ENCODE peak calls at places on chromosomes 6 and 20, in four cellular contexts. One of them, this sample, is unnamed.

GRCh38 chr20:63082308-63082938 is 75.7 kb upstream of the BHLHE23 start:
- DNase-seq in GM12878: no peak
- DNase-seq in HCT116: no peak
- DNase-seq in K562: peak
- DNase-seq in this sample: peak

GRCh38 chr6:162230147-162230752 is 497.3 kb downstream of the PRKN start:
- DNase-seq in GM12878: no peak
- DNase-seq in HCT116: no peak
- DNase-seq in K562: no peak
- DNase-seq in this sample: no peak

GRCh38 chr20:57558614-57559285 is 2.2 kb upstream of the PCK1 start:
- DNase-seq in GM12878: no peak
- DNase-seq in K562: no peak
- DNase-seq in HCT116: no peak
- DNase-seq in this sample: no peak

GRCh38 chr6:26312501-26313390 is 52.3 kb upstream of the BTN3A2 start:
- DNase-seq in K562: peak
- DNase-seq in GM12878: no peak
- DNase-seq in HCT116: peak
- DNase-seq in this sample: no peak

GRCh38 chr20:37868998-37869861 is 33.7 kb upstream of the VSTM2L start:
- DNase-seq in K562: no peak
- DNase-seq in HCT116: no peak
- DNase-seq in GM12878: no peak
- DNase-seq in this sample: peak

GRCh38 chr6:154241570-154241969 is 115.0 kb downstream of the IPCEF1 start:
- DNase-seq in K562: no peak
- DNase-seq in GM12878: no peak
- DNase-seq in HCT116: no peak
- DNase-seq in this sample: no peak

GRCh38 chr6:158847786-158848185 is 28.6 kb upstream of the EZR start:
- DNase-seq in GM12878: no peak
- DNase-seq in HCT116: no peak
- DNase-seq in K562: no peak
- DNase-seq in this sample: no peak

GRCh38 chr6:10659697-10660348 is 34.6 kb downstream of the C6orf52 start:
- DNase-seq in HCT116: no peak
- DNase-seq in GM12878: no peak
- DNase-seq in K562: no peak
- DNase-seq in this sample: peak

GRCh38 chr20:47600967-47601547 is 99.4 kb downstream of the NCOA3 start:
- DNase-seq in GM12878: no peak
- DNase-seq in HCT116: no peak
- DNase-seq in K562: no peak
- DNase-seq in this sample: no peak

GRCh38 chr6:33197431-33198048 is 2.9 kb downstream of the RXRB start:
- DNase-seq in K562: peak
- DNase-seq in HCT116: peak
- DNase-seq in GM12878: no peak
- DNase-seq in this sample: peak

GRCh38 chr20:47061549-47061948 is 166.9 kb downstream of the EYA2 start:
- DNase-seq in HCT116: no peak
- DNase-seq in GM12878: no peak
- DNase-seq in K562: no peak
- DNase-seq in this sample: no peak

GRCh38 chr6:401239-401993 is 9.9 kb downstream of the IRF4 start:
- DNase-seq in GM12878: no peak
- DNase-seq in K562: no peak
- DNase-seq in HCT116: no peak
- DNase-seq in this sample: no peak

GRCh38 chr6:144718431-144718830 is 433.3 kb downstream of the UTRN start:
- DNase-seq in K562: no peak
- DNase-seq in GM12878: no peak
- DNase-seq in HCT116: no peak
- DNase-seq in this sample: no peak

GRCh38 chr20:36461600-36462439 is 79.5 kb upstream of the MYL9 start:
- DNase-seq in GM12878: no peak
- DNase-seq in HCT116: no peak
- DNase-seq in K562: peak
- DNase-seq in this sample: no peak
- TF ChIP-seq CEBPB in GM12878: no peak
- TF ChIP-seq CEBPB in HCT116: no peak
- TF ChIP-seq CEBPB in K562: no peak
- TF ChIP-seq CEBPB in this sample: no peak

GRCh38 chr20:53894707-53895384 is 175.5 kb downstream of the BCAS1 start:
- DNase-seq in GM12878: no peak
- DNase-seq in K562: no peak
- DNase-seq in HCT116: no peak
- DNase-seq in this sample: no peak

GRCh38 chr20:53897884-53898557 is 172.4 kb downstream of the BCAS1 start:
- DNase-seq in GM12878: no peak
- DNase-seq in HCT116: no peak
- DNase-seq in K562: no peak
- DNase-seq in this sample: no peak

GRCh38 chr20:53895385-53895755 is 175.0 kb downstream of the BCAS1 start:
- DNase-seq in GM12878: no peak
- DNase-seq in K562: no peak
- DNase-seq in HCT116: no peak
- DNase-seq in this sample: no peak

GRCh38 chr20:53896647-53897046 is 173.7 kb downstream of the BCAS1 start:
- DNase-seq in K562: no peak
- DNase-seq in HCT116: no peak
- DNase-seq in GM12878: no peak
- DNase-seq in this sample: no peak

GRCh38 chr20:53896041-53896440 is 174.4 kb downstream of the BCAS1 start:
- DNase-seq in K562: no peak
- DNase-seq in HCT116: no peak
- DNase-seq in GM12878: no peak
- DNase-seq in this sample: no peak
- TF ChIP-seq EGR1 in K562: no peak
- TF ChIP-seq EGR1 in HCT116: no peak
- TF ChIP-seq EGR1 in GM12878: no peak
- TF ChIP-seq EGR1 in this sample: no peak

GRCh38 chr6:117200067-117200466 is 65.3 kb upstream of the VGLL2 start:
- DNase-seq in HCT116: no peak
- DNase-seq in GM12878: no peak
- DNase-seq in K562: no peak
- DNase-seq in this sample: no peak
- TF ChIP-seq CEBPB in HCT116: no peak
- TF ChIP-seq CEBPB in GM12878: no peak
- TF ChIP-seq CEBPB in K562: no peak
- TF ChIP-seq CEBPB in this sample: no peak

DNA sequence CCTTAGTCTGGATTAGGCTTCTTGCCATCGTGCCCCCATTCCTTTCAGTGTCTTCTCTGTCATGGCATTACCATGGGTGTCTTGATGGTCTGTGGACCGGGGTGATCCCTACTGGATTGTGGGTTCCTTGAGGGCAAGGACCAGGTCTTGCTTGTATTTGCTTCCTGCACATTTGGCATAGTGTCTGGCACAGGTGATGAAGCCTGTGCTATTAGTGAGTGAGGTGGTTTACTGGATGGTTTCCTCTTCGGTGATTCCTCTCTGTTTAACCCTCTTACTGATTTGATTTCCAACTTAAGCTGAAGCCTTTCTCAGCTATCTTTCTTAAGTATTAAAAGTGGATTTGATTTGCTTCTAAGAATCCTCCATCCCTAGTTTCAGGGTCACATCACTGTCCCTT is 162.3 kb downstream of the GRM1 start:
- DNase-seq in K562: no peak
- DNase-seq in GM12878: no peak
- DNase-seq in HCT116: no peak
- DNase-seq in this sample: no peak
- TF ChIP-seq EGR1 in K562: no peak
- TF ChIP-seq EGR1 in GM12878: no peak
- TF ChIP-seq EGR1 in HCT116: no peak
- TF ChIP-seq EGR1 in this sample: no peak

DNA sequence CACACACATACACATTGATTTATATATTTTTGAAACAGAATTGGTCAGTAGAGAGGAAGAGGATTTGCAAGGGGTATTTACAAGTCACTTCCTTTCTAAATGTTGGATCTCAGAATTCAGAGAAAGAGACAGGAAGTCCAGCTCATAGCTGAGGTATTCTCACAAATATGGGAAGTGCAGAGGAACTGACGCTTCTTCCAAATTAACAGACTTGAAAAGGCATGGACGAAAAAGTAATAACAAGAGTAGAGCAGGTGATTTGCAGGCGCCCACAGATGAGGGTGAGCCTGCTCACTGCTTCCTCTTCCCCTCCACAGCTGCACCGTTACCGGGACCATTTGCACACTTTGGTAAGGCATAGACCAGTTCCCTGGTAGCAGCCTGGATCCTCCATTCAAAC is 246.4 kb downstream of the PHACTR1 start:
- DNase-seq in K562: no peak
- DNase-seq in HCT116: no peak
- DNase-seq in GM12878: no peak
- DNase-seq in this sample: no peak
- TF ChIP-seq CEBPB in K562: no peak
- TF ChIP-seq CEBPB in HCT116: no peak
- TF ChIP-seq CEBPB in GM12878: no peak
- TF ChIP-seq CEBPB in this sample: no peak

GRCh38 chr20:31977080-31977479 is 9.1 kb downstream of the XKR7 start:
- DNase-seq in K562: no peak
- DNase-seq in HCT116: no peak
- DNase-seq in GM12878: no peak
- DNase-seq in this sample: no peak
- TF ChIP-seq EGR1 in K562: no peak
- TF ChIP-seq EGR1 in HCT116: no peak
- TF ChIP-seq EGR1 in GM12878: no peak
- TF ChIP-seq EGR1 in this sample: no peak

GRCh38 chr20:50713677-50714101 is 17.7 kb upstream of the PARD6B start:
- DNase-seq in HCT116: no peak
- DNase-seq in K562: no peak
- DNase-seq in GM12878: no peak
- DNase-seq in this sample: no peak
- TF ChIP-seq CEBPB in HCT116: no peak
- TF ChIP-seq CEBPB in K562: no peak
- TF ChIP-seq CEBPB in GM12878: no peak
- TF ChIP-seq CEBPB in this sample: no peak

GRCh38 chr20:2301164-2301622 is 5.4 kb downstream of the TGM3 start:
- DNase-seq in HCT116: no peak
- DNase-seq in K562: peak
- DNase-seq in GM12878: peak
- DNase-seq in this sample: no peak
- TF ChIP-seq EGR1 in HCT116: no peak
- TF ChIP-seq EGR1 in K562: no peak
- TF ChIP-seq EGR1 in GM12878: no peak
- TF ChIP-seq EGR1 in this sample: no peak

GRCh38 chr20:4108495-4109306 is 93.3 kb upstream of the RNF24 start:
- DNase-seq in HCT116: peak
- DNase-seq in K562: peak
- DNase-seq in GM12878: peak
- DNase-seq in this sample: peak
- TF ChIP-seq CEBPB in HCT116: peak
- TF ChIP-seq CEBPB in K562: peak
- TF ChIP-seq CEBPB in GM12878: peak
- TF ChIP-seq CEBPB in this sample: peak

GRCh38 chr6:149840345-149841075 is 23.6 kb downstream of the LRP11 start:
- DNase-seq in HCT116: peak
- DNase-seq in K562: peak
- DNase-seq in GM12878: no peak
- DNase-seq in this sample: peak
- TF ChIP-seq EGR1 in HCT116: no peak
- TF ChIP-seq EGR1 in K562: no peak
- TF ChIP-seq EGR1 in GM12878: no peak
- TF ChIP-seq EGR1 in this sample: no peak

This sample was measured in H1.